ENCODE peak calls at places on chromosomes 2 and 18, in eight cellular contexts. K is HepG2, V is fibroblast of lung, S is tibial artery, T is tibial nerve, G is mesenchymal stem cell, O is stomach, W is GM12878. D is an unnamed sample.

GRCh38 chr18:21914739-21915319 is 174.2 kb downstream of the MIB1 start:
- DNase-seq in V (peak; percentile 61), T (no peak), W (no peak), O (no peak), K (peak; percentile 53), S (no peak), G (peak; percentile 58), D (no peak)

GRCh38 chr2:104443137-104443536 is 410.8 kb upstream of the POU3F3 start:
- DNase-seq in K (no peak), T (no peak), O (no peak), V (no peak), S (no peak), G (no peak), W (no peak), D (no peak)

GRCh38 chr2:158214431-158214830 is 112.8 kb downstream of the UPP2 start:
- DNase-seq in G (peak; percentile 53), O (no peak), K (peak; percentile 77), V (peak; percentile 48), T (no peak), S (no peak), W (no peak), D (no peak)

GRCh38 chr2:172103471-172104292 is 982 bp upstream of the DLX2 start:
- DNase-seq in S (peak; percentile 87), V (peak; percentile 78), G (peak; percentile 87), W (peak; percentile 39), K (peak; percentile 83), T (peak; percentile 59), O (peak; percentile 82), D (peak; percentile 94)

GRCh38 chr2:73832905-73833304 is 4.1 kb downstream of the STAMBP start:
- DNase-seq in W (no peak), G (no peak), T (no peak), O (no peak), K (no peak), S (no peak), V (peak; percentile 41), D (no peak)

GRCh38 chr2:68901199-68901515 is 30.0 kb upstream of the BMP10 start:
- DNase-seq in W (no peak), G (peak; percentile 63), K (peak; percentile 40), O (no peak), V (peak; percentile 25), T (no peak), S (no peak), D (no peak)

GRCh38 chr2:238114331-238114841 is 14.2 kb downstream of the ESPNL start:
- DNase-seq in O (no peak), V (no peak), G (no peak), S (peak; percentile 55), W (no peak), K (no peak), T (no peak), D (peak; percentile 26)

GRCh38 chr2:85145116-85145820 is 12.1 kb downstream of the TCF7L1 start:
- DNase-seq in S (no peak), G (no peak), K (no peak), W (no peak), T (no peak), O (no peak), V (no peak), D (no peak)

GRCh38 chr18:12694032-12694431 is 8.5 kb downstream of the CEP76 start:
- DNase-seq in S (no peak), W (no peak), T (no peak), O (no peak), K (peak; percentile 55), V (peak; percentile 36), G (no peak), D (no peak)

GRCh38 chr2:144211826-144212225 is 308.1 kb downstream of the ZEB2 start:
- DNase-seq in T (no peak), V (no peak), O (no peak), K (no peak), G (no peak), S (no peak), W (no peak), D (no peak)

GRCh38 chr18:41660654-41661053 is 294.4 kb upstream of the PIK3C3 start:
- DNase-seq in G (peak; percentile 18), V (peak; percentile 52), O (no peak), K (no peak), W (no peak), S (no peak), T (no peak), D (no peak)

GRCh38 chr18:49560277-49561126 is 1.4 kb upstream of the LIPG start:
- DNase-seq in S (peak; percentile 58), T (no peak), G (peak; percentile 29), O (no peak), K (no peak), V (peak; percentile 32), W (no peak), D (no peak)

GRCh38 chr2:86622878-86623548 is 652 bp downstream of the RNF103 start:
- DNase-seq in S (peak; percentile 82), K (no peak), G (no peak), O (peak; percentile 59), V (no peak), W (no peak), T (peak; percentile 22), D (peak; percentile 88)

GRCh38 chr2:100752628-100753333 is 67.2 kb upstream of the NPAS2 start:
- DNase-seq in O (no peak), G (peak; percentile 84), S (no peak), K (peak; percentile 67), W (no peak), T (no peak), V (peak; percentile 92), D (no peak)

GRCh38 chr2:132757002-132757598 is 87.1 kb upstream of the LYPD1 start:
- DNase-seq in T (no peak), G (no peak), W (no peak), O (no peak), S (no peak), K (no peak), V (peak; percentile 22), D (no peak)

GRCh38 chr2:193966590-193966989 is 1690.4 kb upstream of the SLC39A10 start:
- DNase-seq in K (no peak), W (no peak), G (peak; percentile 53), V (peak; percentile 84), T (no peak), O (no peak), S (no peak), D (no peak)

GRCh38 chr2:226420646-226421045 is 379.0 kb downstream of the IRS1 start:
- DNase-seq in V (peak; percentile 61), S (no peak), K (no peak), O (no peak), W (no peak), T (no peak), G (no peak), D (no peak)

GRCh38 chr2:27174638-27175037 is 25.8 kb downstream of the TCF23 start:
- DNase-seq in G (peak; percentile 18), K (no peak), S (no peak), T (no peak), V (peak; percentile 19), O (no peak), W (no peak), D (no peak)

GRCh38 chr2:96498023-96498431 is 7.1 kb downstream of the NEURL3 start:
- DNase-seq in K (no peak), S (peak; percentile 50), W (no peak), O (no peak), T (no peak), G (no peak), V (no peak), D (no peak)

GRCh38 chr18:63837556-63837955 is 49.9 kb upstream of the SERPINB2 start:
- DNase-seq in V (no peak), O (no peak), W (no peak), G (no peak), K (no peak), T (no peak), S (no peak), D (no peak)

DNA sequence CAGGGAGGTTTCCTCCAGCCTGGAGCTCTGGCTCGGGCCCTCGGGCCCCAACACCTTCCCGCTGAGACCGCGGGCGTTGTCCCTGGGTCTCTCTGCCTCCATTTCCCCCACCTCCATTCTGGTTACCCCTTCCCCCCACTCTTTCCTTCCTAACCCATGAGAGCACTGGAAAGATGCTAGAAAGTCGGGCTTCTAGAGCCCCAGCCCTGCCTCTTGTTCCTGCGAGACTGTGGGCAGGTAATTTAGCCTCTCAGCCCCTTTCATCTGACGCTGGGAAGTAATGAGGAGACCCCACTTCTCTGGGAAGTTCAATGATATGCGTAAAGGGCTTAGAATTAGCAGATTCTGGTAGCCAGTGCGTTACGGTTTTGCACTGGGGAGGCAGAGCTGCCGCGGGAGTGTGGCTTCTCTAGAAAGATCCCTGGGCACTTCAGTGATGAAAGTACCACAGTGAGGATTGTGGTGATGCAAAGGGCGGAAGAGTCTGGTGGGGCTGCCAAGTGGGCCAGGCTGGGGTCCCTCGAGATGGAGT is 16.2 kb upstream of the ECEL1 start:
- DNase-seq in G (no peak), O (no peak), T (no peak), V (no peak), S (no peak), W (no peak), K (no peak), D (no peak)
- H3K4me3 ChIP-seq in G (no peak overlapping the region), O (peak overlapping the region; percentile 61), T (no peak overlapping the region), V (no peak overlapping the region), S (peak overlapping the region; percentile 56), W (no peak overlapping the region), K (no peak overlapping the region), D (no peak overlapping the region)

GRCh38 chr18:58009166-58009565 is 34.9 kb upstream of the NEDD4L start:
- DNase-seq in K (no peak), S (no peak), T (no peak), G (no peak), O (no peak), V (no peak), W (no peak), D (no peak)
- H3K4me1 ChIP-seq in K (peaks cover 65% of the 10 kb centered on the region), S (no peaks in the 10 kb centered on the region), T (no peaks in the 10 kb centered on the region), G (peaks cover 3% of the 10 kb centered on the region), O (no peaks in the 10 kb centered on the region), V (peaks cover 8% of the 10 kb centered on the region), W (no peaks in the 10 kb centered on the region), D (no peaks in the 10 kb centered on the region)

DNA sequence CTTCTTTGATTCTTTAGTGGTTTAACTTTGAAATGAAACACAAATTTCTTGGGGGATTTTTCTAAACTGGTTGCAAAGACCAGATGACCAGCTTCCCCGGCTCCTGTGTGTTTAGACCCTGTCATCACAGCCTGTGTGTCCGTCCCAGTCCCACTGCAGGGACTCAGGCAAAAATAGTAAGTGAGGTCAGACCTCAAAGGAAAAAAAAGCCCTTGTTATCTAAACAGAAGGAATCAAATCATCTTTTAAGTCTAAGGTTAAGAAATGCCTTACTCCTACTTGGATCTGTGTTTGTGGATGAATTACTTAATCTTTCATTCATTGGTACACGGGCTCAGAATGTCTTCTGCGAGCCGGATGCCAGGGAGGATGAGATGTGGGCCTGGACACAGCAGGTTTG is 423.7 kb downstream of the LPIN1 start:
- DNase-seq in G (peak; percentile 92), T (no peak), O (no peak), S (no peak), K (no peak), W (no peak), V (no peak), D (no peak)
- H3K9me3 ChIP-seq in G (no peaks in the 10 kb centered on the region), T (no peaks in the 10 kb centered on the region), O (no peaks in the 10 kb centered on the region), S (no peaks in the 10 kb centered on the region), K (no peaks in the 10 kb centered on the region), W (no peaks in the 10 kb centered on the region), V (no peaks in the 10 kb centered on the region), D (no peaks in the 10 kb centered on the region)

DNA sequence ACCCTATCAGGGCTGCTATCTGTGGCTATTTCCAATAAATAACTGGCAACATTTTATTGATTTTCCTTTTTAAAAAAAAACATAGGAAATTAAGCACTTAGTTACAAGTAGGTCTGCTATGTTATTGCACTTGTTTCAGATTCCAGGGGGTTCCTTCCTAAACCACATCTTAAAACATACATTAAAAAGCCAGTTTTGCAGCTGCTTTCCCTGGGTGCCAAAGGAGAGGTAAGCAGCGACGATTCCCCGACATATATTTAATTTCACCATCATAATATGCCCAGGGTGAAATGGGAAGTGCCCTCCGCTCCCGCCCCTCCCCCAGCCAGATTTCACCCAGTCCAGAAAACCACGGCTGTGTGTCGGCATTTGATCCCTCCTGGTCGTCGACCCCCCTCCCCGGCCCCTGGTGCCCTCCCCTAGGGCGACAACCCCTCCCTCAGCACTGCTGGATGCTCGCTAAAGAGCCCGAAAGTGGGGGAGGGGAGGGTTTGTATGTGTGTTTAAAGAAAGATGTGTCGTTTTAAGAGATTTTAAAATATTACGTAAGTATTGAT is 3.1 kb upstream of the BCL11A start:
- DNase-seq in W (no peak), V (no peak), T (no peak), O (no peak), K (no peak), G (no peak), S (no peak), D (no peak)
- H3K4me3 ChIP-seq in W (peak overlapping the region; percentile 62), V (no peak overlapping the region), T (peak overlapping the region; percentile 28), O (peak overlapping the region; percentile 27), K (no peak overlapping the region), G (no peak overlapping the region), S (no peak overlapping the region), D (no peak overlapping the region)

D was measured in aorta.